ENCODE peak calls at places on chromosomes 1 and 21, in six cellular contexts. I, R, C, A, B and K are unnamed samples. For H3K4me1, the result is how much of the 10 kb centered on the place peaks cover.

GRCh38 chr1:93262645-93263044 is 82.1 kb downstream of the CCDC18 start:
- DNase-seq in I (no peak), R (no peak), C (no peak), A (no peak), B (no peak), K (no peak)

GRCh38 chr1:171298696-171299095 is 15.3 kb upstream of the FMO4 start:
- DNase-seq in I (no peak), R (no peak), C (no peak), A (no peak), B (no peak), K (no peak)

GRCh38 chr1:235858784-235859183 is 7.9 kb downstream of the LYST start:
- DNase-seq in I (no peak), R (no peak), C (no peak), A (no peak), B (no peak), K (no peak)

GRCh38 chr1:30860320-30860652 is 48.3 kb downstream of the SDC3 start:
- DNase-seq in I (no peak), R (no peak), C (no peak), A (no peak), B (no peak), K (no peak)

GRCh38 chr1:221994939-221995338 is 253.1 kb upstream of the DUSP10 start:
- DNase-seq in I (no peak), R (peak), C (peak), A (no peak), B (no peak), K (peak)

GRCh38 chr1:25803368-25803767 is 3.4 kb downstream of the SELENON start:
- DNase-seq in I (no peak), R (no peak), C (no peak), A (no peak), B (no peak), K (no peak)

GRCh38 chr1:26694597-26695416 is 1.0 kb upstream of the ARID1A start:
- DNase-seq in I (no peak), R (no peak), C (no peak), A (no peak), B (no peak), K (no peak)

GRCh38 chr21:35021546-35021945 is 27.6 kb downstream of the RUNX1 start:
- DNase-seq in I (no peak), R (no peak), C (no peak), A (no peak), B (no peak), K (no peak)

GRCh38 chr1:100354971-100355394 is 2.7 kb downstream of the CDC14A start:
- DNase-seq in I (no peak), R (peak), C (peak), A (no peak), B (no peak), K (peak)

GRCh38 chr1:4689941-4690635 is 35.7 kb downstream of the AJAP1 start:
- DNase-seq in I (no peak), R (no peak), C (no peak), A (no peak), B (no peak), K (no peak)

GRCh38 chr1:45008516-45008915 is 2.6 kb downstream of the HECTD3 start:
- DNase-seq in I (no peak), R (no peak), C (no peak), A (peak), B (no peak), K (no peak)

GRCh38 chr1:212557739-212558664 is 50.6 kb upstream of the ATF3 start:
- DNase-seq in I (peak), R (peak), C (peak), A (peak), B (peak), K (peak)

GRCh38 chr1:66623812-66624211 is 89.9 kb downstream of the SGIP1 start:
- DNase-seq in I (no peak), R (peak), C (peak), A (no peak), B (no peak), K (no peak)

GRCh38 chr1:156379420-156380165 is 10.6 kb downstream of the RHBG start:
- DNase-seq in I (no peak), R (peak), C (peak), A (no peak), B (no peak), K (no peak)
- TF ChIP-seq CTCF in I (no peak), R (no peak), C (no peak), A (no peak), B (no peak), K (peak)

GRCh38 chr1:226371049-226371694 is 36.7 kb downstream of the PARP1 start:
- DNase-seq in I (no peak), R (no peak), C (no peak), A (no peak), B (no peak), K (no peak)

GRCh38 chr1:226369110-226369509 is 38.8 kb downstream of the PARP1 start:
- DNase-seq in I (no peak), R (no peak), C (no peak), A (no peak), B (no peak), K (no peak)

GRCh38 chr1:226371866-226372490 is 35.9 kb downstream of the PARP1 start:
- DNase-seq in I (no peak), R (no peak), C (no peak), A (no peak), B (no peak), K (no peak)

GRCh38 chr1:226372885-226373284 is 35.0 kb downstream of the PARP1 start:
- DNase-seq in I (no peak), R (no peak), C (no peak), A (no peak), B (peak), K (no peak)

DNA sequence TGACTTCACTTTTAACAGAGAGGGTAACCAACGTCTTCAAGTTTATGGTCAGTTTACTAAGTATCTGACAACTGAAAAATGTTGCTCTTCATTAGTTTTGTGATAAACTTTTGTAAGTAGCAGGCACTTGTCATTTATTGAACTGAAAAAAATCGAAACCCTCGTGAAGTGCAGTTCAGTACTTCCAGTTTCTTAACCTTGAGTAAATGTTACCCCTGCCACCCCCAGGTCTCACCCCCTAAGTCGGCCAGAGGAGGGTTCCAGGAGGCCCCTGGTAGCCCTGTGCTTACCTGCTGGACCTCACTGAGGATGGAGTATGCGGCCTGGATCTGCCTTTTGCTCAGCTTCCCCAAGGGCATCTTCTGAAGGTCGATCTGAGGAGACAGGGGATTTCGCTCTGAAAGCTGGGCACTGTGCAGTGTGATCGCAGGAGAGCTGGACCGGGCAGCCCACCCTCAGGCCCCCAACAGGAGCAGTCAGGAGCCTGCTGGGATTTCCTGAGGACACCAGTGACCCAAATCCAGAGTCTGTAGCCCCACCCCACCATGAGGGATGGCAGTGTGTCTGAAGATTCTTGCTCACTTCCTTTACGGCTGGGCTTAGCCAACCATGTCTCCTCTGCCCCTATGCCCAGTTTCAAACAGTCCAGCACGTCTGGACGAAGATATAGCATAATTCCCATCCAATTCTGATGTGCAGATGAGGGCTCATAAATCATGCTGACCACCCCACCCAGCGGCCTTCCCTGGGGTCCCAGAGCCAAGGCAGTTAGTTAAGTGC is 37.6 kb downstream of the PARP1 start:
- DNase-seq in I (peak), R (no peak), C (no peak), A (no peak), B (no peak), K (no peak)
- H3K4me1 ChIP-seq in I (under half), R (under half), C (under half), A (under half), B (under half), K (under half)

GRCh38 chr1:2493218-2493617 is 17.1 kb downstream of the PLCH2 start:
- DNase-seq in I (no peak), R (no peak), C (no peak), A (no peak), B (no peak), K (no peak)
- H3K27ac ChIP-seq in I (no peak), R (no peak), C (no peak), A (no peak), B (no peak), K (no peak)

GRCh38 chr1:160005070-160005469 is 26.7 kb downstream of the PIGM start:
- DNase-seq in I (no peak), R (no peak), C (no peak), A (no peak), B (no peak), K (no peak)
- TF ChIP-seq CTCF in I (no peak), R (no peak), C (no peak), A (no peak), B (no peak), K (no peak)

DNA sequence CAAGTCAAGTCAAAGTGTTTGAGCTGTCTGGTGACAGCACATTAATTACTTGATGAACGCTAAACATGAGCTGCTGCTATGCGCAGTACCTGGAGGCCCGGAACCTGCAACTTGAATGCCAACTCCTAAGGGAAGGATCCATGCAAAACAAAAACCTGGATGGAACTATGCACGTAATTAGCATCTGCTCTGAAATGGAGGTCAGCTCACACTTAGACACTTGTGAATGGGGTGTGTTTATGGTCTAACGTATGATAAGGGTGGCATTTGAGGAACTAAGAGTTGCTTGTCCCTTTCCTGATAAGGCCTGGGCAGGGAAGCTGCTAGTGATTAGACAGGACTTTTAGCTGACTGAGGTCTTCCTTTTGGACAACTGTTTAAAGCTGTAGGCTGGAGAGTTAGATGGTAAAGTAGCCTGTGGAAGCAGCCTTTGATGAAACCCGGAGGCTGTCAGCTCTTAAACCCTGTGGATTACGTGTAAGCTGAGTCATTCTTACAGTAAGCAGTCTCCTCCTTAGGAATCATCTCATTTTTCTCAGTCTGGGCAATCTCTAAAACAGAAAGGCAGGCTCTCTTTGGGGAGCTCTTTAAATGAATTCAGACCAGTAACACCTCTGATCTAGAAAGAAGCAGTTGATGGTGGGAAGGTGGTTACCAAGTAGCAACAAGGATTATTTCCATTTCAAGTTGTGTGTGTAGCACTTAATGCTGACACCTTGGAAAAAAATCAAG is 6.8 kb downstream of the TENT5C start:
- DNase-seq in I (no peak), R (peak), C (peak), A (no peak), B (no peak), K (peak)
- H3K4me1 ChIP-seq in I (under half), R (under half), C (under half), A (under half), B (half or more), K (under half)

GRCh38 chr1:145992502-145992936 is 3.9 kb downstream of the TXNIP start:
- DNase-seq in I (peak), R (no peak), C (no peak), A (no peak), B (no peak), K (no peak)

GRCh38 chr1:145991799-145992412 is 4.5 kb downstream of the TXNIP start:
- DNase-seq in I (no peak), R (no peak), C (no peak), A (no peak), B (no peak), K (no peak)

GRCh38 chr1:145993618-145994390 is 2.6 kb downstream of the TXNIP start:
- DNase-seq in I (peak), R (no peak), C (no peak), A (no peak), B (no peak), K (no peak)

GRCh38 chr1:145994391-145995120 is 1.8 kb downstream of the TXNIP start:
- DNase-seq in I (peak), R (no peak), C (no peak), A (peak), B (peak), K (no peak)

GRCh38 chr1:145992958-145993617 is 3.3 kb downstream of the TXNIP start:
- DNase-seq in I (no peak), R (no peak), C (no peak), A (no peak), B (no peak), K (no peak)
- H3K27ac ChIP-seq in I (peak), R (no peak), C (no peak), A (peak), B (peak), K (no peak)

GRCh38 chr1:46303872-46304326 is 401 bp downstream of the UQCRH start:
- DNase-seq in I (no peak), R (no peak), C (no peak), A (no peak), B (no peak), K (no peak)

GRCh38 chr1:46300673-46301405 is 2.6 kb downstream of the LRRC41 start:
- DNase-seq in I (no peak), R (peak), C (peak), A (no peak), B (peak), K (no peak)

GRCh38 chr1:46303038-46303871 is at the start of the genes LRRC41 and UQCRH:
- DNase-seq in I (peak), R (peak), C (peak), A (peak), B (peak), K (peak)

GRCh38 chr1:46301406-46302090 is 1.9 kb downstream of the LRRC41 start:
- DNase-seq in I (no peak), R (peak), C (peak), A (peak), B (peak), K (peak)

GRCh38 chr1:46302091-46303037 is 1.1 kb downstream of the LRRC41 start:
- DNase-seq in I (peak), R (peak), C (peak), A (peak), B (peak), K (peak)
- TF ChIP-seq CTCF in I (no peak), R (no peak), C (peak), A (no peak), B (no peak), K (peak)

GRCh38 chr1:114035304-114035700 is 56.0 kb downstream of the OLFML3 start:
- DNase-seq in I (no peak), R (no peak), C (no peak), A (no peak), B (no peak), K (no peak)

GRCh38 chr1:114040273-114041043 is 61.2 kb downstream of the OLFML3 start:
- DNase-seq in I (no peak), R (peak), C (no peak), A (no peak), B (no peak), K (peak)

GRCh38 chr1:114034561-114035303 is 55.5 kb downstream of the OLFML3 start:
- DNase-seq in I (no peak), R (no peak), C (no peak), A (no peak), B (no peak), K (no peak)

GRCh38 chr1:114037503-114037890 is 58.2 kb downstream of the OLFML3 start:
- DNase-seq in I (no peak), R (no peak), C (no peak), A (no peak), B (no peak), K (no peak)

GRCh38 chr1:114037952-114038867 is 58.9 kb downstream of the OLFML3 start:
- DNase-seq in I (no peak), R (no peak), C (no peak), A (no peak), B (no peak), K (peak)
- H3K4me1 ChIP-seq in I (under half), R (under half), C (under half), A (under half), B (under half), K (under half)

GRCh38 chr1:77282187-77282865 is 507 bp downstream of the AK5 start:
- DNase-seq in I (no peak), R (peak), C (peak), A (peak), B (no peak), K (no peak)
- H3K27ac ChIP-seq in I (peak), R (no peak), C (peak), A (no peak), B (no peak), K (no peak)